ENCODE peak calls at places on chromosomes 13 and 19, in eight cellular contexts. Y, O, G, K, H, Q, W and R are unnamed samples.

GRCh38 chr19:46840157-46840942 is 10.3 kb downstream of the AP2S1 start:
- DNase-seq in G (no peak), Y (peak; percentile 51), H (no peak), W (no peak), O (peak; percentile 67), K (no peak), Q (peak; percentile 33), R (no peak)

GRCh38 chr19:31257426-31258130 is 91.7 kb downstream of the TSHZ3 start:
- DNase-seq in H (no peak), K (no peak), Q (no peak), O (no peak), G (no peak), Y (no peak), W (no peak), R (no peak)

GRCh38 chr13:47216176-47216822 is 319.4 kb upstream of the HTR2A start:
- DNase-seq in H (no peak), W (no peak), Q (no peak), Y (peak; percentile 74), G (no peak), O (no peak), K (no peak), R (peak; percentile 32)

GRCh38 chr19:49676136-49676689 is 858 bp upstream of the PRMT1 start:
- DNase-seq in O (no peak), G (peak; percentile 69), Y (peak; percentile 93), H (no peak), K (peak; percentile 91), W (no peak), Q (no peak), R (peak; percentile 86)

GRCh38 chr13:27496851-27497250 is 46.5 kb upstream of the MTIF3 start:
- DNase-seq in G (no peak), O (no peak), K (no peak), H (no peak), Q (no peak), Y (no peak), W (no peak), R (no peak)

GRCh38 chr19:35429698-35430097 is 18.4 kb upstream of the FFAR2 start:
- DNase-seq in H (no peak), Y (no peak), W (no peak), Q (no peak), K (peak; percentile 30), G (no peak), O (no peak), R (no peak)

GRCh38 chr13:109734002-109734785 is 52.2 kb downstream of the IRS2 start:
- DNase-seq in Q (no peak), Y (no peak), O (no peak), H (no peak), K (no peak), G (no peak), W (no peak), R (no peak)

GRCh38 chr13:79393564-79394249 is 12.3 kb downstream of the RBM26 start:
- DNase-seq in W (no peak), Q (no peak), K (no peak), G (no peak), O (no peak), H (no peak), Y (no peak), R (no peak)

GRCh38 chr19:42196011-42197001 is 21.2 kb downstream of the DEDD2 start:
- DNase-seq in W (no peak), O (no peak), Q (no peak), Y (no peak), G (no peak), H (no peak), K (peak; percentile 71), R (no peak)

GRCh38 chr13:108618233-108618632 is 11.2 kb upstream of the MYO16 start:
- DNase-seq in K (no peak), G (no peak), W (no peak), O (no peak), Q (no peak), H (no peak), Y (no peak), R (no peak)

GRCh38 chr13:76852991-76853390 is 33.2 kb downstream of the KCTD12 start:
- DNase-seq in K (no peak), Q (no peak), W (peak; percentile 48), H (no peak), Y (peak; percentile 89), G (no peak), O (no peak), R (no peak)

GRCh38 chr13:76854209-76854608 is 32.0 kb downstream of the KCTD12 start:
- DNase-seq in K (no peak), H (no peak), Q (no peak), G (no peak), O (no peak), Y (no peak), W (no peak), R (no peak)

GRCh38 chr13:76853481-76853880 is 32.7 kb downstream of the KCTD12 start:
- DNase-seq in Y (peak; percentile 60), G (no peak), H (no peak), W (no peak), K (no peak), O (no peak), Q (no peak), R (no peak)

GRCh38 chr13:76856141-76856571 is 30.0 kb downstream of the KCTD12 start:
- DNase-seq in G (no peak), O (no peak), Y (peak; percentile 75), H (no peak), Q (no peak), W (no peak), K (no peak), R (no peak)

GRCh38 chr13:76854894-76855293 is 31.3 kb downstream of the KCTD12 start:
- DNase-seq in Y (peak; percentile 36), W (no peak), Q (no peak), O (no peak), G (no peak), H (no peak), K (no peak), R (no peak)
- H3K27ac ChIP-seq in Y (no peak overlapping the region), W (no peak overlapping the region), Q (no peak overlapping the region), O (no peak overlapping the region), G (peak overlapping the region; percentile 16), H (no peak overlapping the region), K (no peak overlapping the region), R (no peak overlapping the region)

GRCh38 chr19:2048104-2048958 is 2.7 kb downstream of the MKNK2 start:
- DNase-seq in K (no peak), O (peak; percentile 47), G (no peak), H (no peak), Y (no peak), Q (no peak), W (no peak), R (no peak)
- H3K4me3 ChIP-seq in K (no peak overlapping the region), O (peak overlapping the region; percentile 88), G (peak overlapping the region; percentile 100), H (peak overlapping the region; percentile 96), Y (no peak overlapping the region), Q (peak overlapping the region; percentile 94), W (peak overlapping the region; percentile 97), R (peak overlapping the region; percentile 82)

DNA sequence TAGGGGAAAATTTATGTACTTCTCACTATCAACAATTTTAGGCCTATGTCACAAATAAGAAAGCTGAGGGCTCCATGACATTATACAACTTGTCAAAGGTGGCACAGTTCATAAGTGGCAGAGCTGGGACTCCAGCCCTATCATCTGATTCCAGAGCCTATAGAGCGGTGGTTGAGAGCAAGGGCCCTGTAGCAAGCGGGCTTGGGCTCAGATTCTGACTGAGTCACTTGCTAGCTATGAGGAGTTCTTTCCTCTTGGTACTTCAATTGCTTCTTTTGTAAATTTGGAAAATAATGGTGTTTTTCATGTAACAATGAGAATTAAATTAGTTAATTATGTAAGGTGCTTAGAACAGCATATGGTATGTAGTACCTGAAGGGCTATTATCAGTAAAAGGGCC is 28.7 kb upstream of the FAM216B start:
- DNase-seq in H (no peak), Y (no peak), K (no peak), Q (no peak), O (no peak), W (no peak), G (no peak), R (no peak)
- H3K27ac ChIP-seq in H (no peak overlapping the region), Y (no peak overlapping the region), K (no peak overlapping the region), Q (no peak overlapping the region), O (no peak overlapping the region), W (no peak overlapping the region), G (no peak overlapping the region), R (no peak overlapping the region)

GRCh38 chr19:16002380-16002779 is 53.6 kb downstream of the OR10H4 start:
- DNase-seq in Y (no peak), O (no peak), H (no peak), K (no peak), Q (no peak), W (no peak), G (no peak), R (no peak)
- H3K4me3 ChIP-seq in Y (peak overlapping the region; percentile 20), O (peak overlapping the region; percentile 42), H (peak overlapping the region; percentile 71), K (no peak overlapping the region), Q (peak overlapping the region; percentile 33), W (peak overlapping the region; percentile 30), G (peak overlapping the region; percentile 43), R (peak overlapping the region; percentile 56)

GRCh38 chr19:2820112-2820702 is 539 bp downstream of the ZNF554 start:
- DNase-seq in W (no peak), K (no peak), O (no peak), Q (no peak), G (no peak), Y (no peak), H (no peak), R (no peak)
- H3K27ac ChIP-seq in W (peak overlapping the region; percentile 71), K (no peak overlapping the region), O (peak overlapping the region; percentile 52), Q (peak overlapping the region; percentile 51), G (peak overlapping the region; percentile 87), Y (no peak overlapping the region), H (no peak overlapping the region), R (no peak overlapping the region)

DNA sequence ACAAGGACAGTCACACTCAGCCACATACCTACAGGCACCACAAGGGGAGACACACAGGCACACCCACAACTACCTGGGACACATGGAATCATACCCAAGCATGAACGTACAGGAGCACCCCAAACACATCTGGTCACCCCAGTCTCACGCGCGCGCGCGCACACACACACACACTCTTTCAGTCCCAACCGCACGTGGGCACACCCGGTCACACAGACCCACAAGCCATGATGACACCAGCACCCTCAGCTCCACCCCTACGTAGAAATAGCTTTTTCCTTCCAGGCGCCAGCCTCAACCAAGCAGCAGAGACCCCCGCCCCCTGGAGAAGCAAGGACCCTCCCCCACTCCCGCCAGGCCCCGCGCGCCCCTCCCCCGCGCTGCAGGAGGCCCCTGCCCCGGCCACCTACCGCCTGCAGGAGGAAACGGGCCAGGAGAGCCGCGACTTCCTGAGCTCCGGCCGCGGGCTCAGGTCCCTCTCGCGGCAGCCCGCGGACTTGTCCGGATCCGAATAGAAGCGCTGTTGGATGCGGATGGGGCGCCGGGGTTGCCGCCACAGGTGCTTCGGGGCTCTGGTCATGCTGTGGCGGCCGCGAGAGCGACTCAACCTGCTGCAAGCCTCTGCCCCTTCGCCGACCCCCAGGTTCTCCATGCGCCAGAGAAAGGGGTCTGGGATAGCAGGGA is 6.4 kb upstream of the PDE4C start:
- DNase-seq in Y (no peak), H (no peak), Q (no peak), O (no peak), K (no peak), G (no peak), W (no peak), R (no peak)
- H3K4me3 ChIP-seq in Y (no peak overlapping the region), H (no peak overlapping the region), Q (no peak overlapping the region), O (no peak overlapping the region), K (no peak overlapping the region), G (no peak overlapping the region), W (no peak overlapping the region), R (no peak overlapping the region)